ENCODE peak calls at places on chromosomes 3 and 15, in five cellular contexts. A is midbrain, Y is EH, B is foreskin fibroblast, P is cardiac muscle cell. U is an unnamed sample.

GRCh38 chr15:100602822-100603393 is 519 bp downstream of the ASB7 start:
- DNase-seq in A (peak), Y (peak), B (no peak), P (peak), U (no peak)

GRCh38 chr3:148735597-148735996 is 37.9 kb downstream of the AGTR1 start:
- DNase-seq in A (no peak), Y (no peak), B (no peak), P (no peak), U (no peak)

GRCh38 chr3:152127058-152127457 is 141.7 kb upstream of the MBNL1 start:
- DNase-seq in A (no peak), Y (no peak), B (no peak), P (no peak), U (no peak)

GRCh38 chr3:27643355-27643754 is 78.8 kb downstream of the EOMES start:
- DNase-seq in A (no peak), Y (peak), B (no peak), P (no peak), U (no peak)

GRCh38 chr3:9142346-9142745 is 107.1 kb downstream of the SRGAP3 start:
- DNase-seq in A (no peak), Y (no peak), B (no peak), P (no peak), U (no peak)

GRCh38 chr3:161964856-161965255 is 468.2 kb downstream of the OTOL1 start:
- DNase-seq in A (no peak), Y (no peak), B (no peak), P (no peak), U (no peak)

GRCh38 chr3:38019658-38020341 is 9.6 kb downstream of the PLCD1 start:
- DNase-seq in A (no peak), Y (no peak), B (no peak), P (no peak), U (no peak)

GRCh38 chr15:43912991-43913927 is 86.5 kb downstream of the WDR76 start:
- DNase-seq in A (peak), Y (peak), B (peak), P (peak), U (peak)

GRCh38 chr3:143726727-143727126 is 121.5 kb downstream of the SLC9A9 start:
- DNase-seq in A (no peak), Y (no peak), B (no peak), P (no peak), U (peak)

GRCh38 chr3:151431940-151432339 is 28.9 kb downstream of the IGSF10 start:
- DNase-seq in A (no peak), Y (peak), B (peak), P (peak), U (peak)

GRCh38 chr3:126441256-126441880 is 34.3 kb downstream of the ZXDC start:
- DNase-seq in A (no peak), Y (no peak), B (no peak), P (no peak), U (no peak)

GRCh38 chr3:19994796-19995195 is 17.3 kb downstream of the PP2D1 start:
- DNase-seq in A (no peak), Y (no peak), B (no peak), P (peak), U (no peak)

GRCh38 chr3:13645791-13646637 is 97.1 kb downstream of the FBLN2 start:
- DNase-seq in A (no peak), Y (no peak), B (no peak), P (no peak), U (no peak)

GRCh38 chr3:193701896-193702644 is 109.1 kb downstream of the OPA1 start:
- DNase-seq in A (no peak), Y (no peak), B (no peak), P (no peak), U (no peak)

GRCh38 chr15:69537085-69537484 is 84.5 kb downstream of the RPLP1 start:
- DNase-seq in A (no peak), Y (no peak), B (no peak), P (no peak), U (no peak)

U was measured in AG09309.